ENCODE peak calls at places on chromosomes 4 and X, in ten cellular contexts. G, S, C, E, N, L, M, V, H and T are unnamed samples.

GRCh38 chr4:126604273-126604867 is 1028.4 kb upstream of the INTU start:
- DNase-seq in N (no peak), C (peak), S (no peak), L (peak), E (no peak), H (no peak), V (peak), G (no peak), M (no peak), T (no peak)

GRCh38 chr4:8181844-8182243 is 17.2 kb upstream of the SH3TC1 start:
- DNase-seq in G (no peak), V (no peak), C (no peak), E (no peak), M (no peak), N (no peak), H (no peak), L (no peak), S (no peak), T (no peak)

GRCh38 chr4:135731681-135732080 is 1530.1 kb upstream of the PABPC4L start:
- DNase-seq in N (no peak), C (no peak), E (no peak), S (no peak), G (no peak), L (no peak), M (no peak), V (no peak), H (no peak), T (no peak)

GRCh38 chr4:98720871-98721480 is 62.6 kb upstream of the TSPAN5 start:
- DNase-seq in N (no peak), S (no peak), E (no peak), V (no peak), M (no peak), L (no peak), C (peak), G (no peak), H (no peak), T (no peak)

GRCh38 chr4:186074189-186074588 is 5.2 kb downstream of the TLR3 start:
- DNase-seq in L (no peak), M (no peak), S (no peak), E (no peak), H (no peak), V (no peak), N (no peak), G (no peak), C (no peak), T (no peak)

GRCh38 chr4:6686104-6686787 is 7.4 kb upstream of the S100P start:
- DNase-seq in C (no peak), L (no peak), S (no peak), G (no peak), M (no peak), N (no peak), V (no peak), H (no peak), E (no peak), T (no peak)

GRCh38 chr4:602559-602942 is 22.8 kb upstream of the PDE6B start:
- DNase-seq in M (no peak), E (peak), H (peak), S (peak), L (peak), G (no peak), C (peak), V (no peak), N (no peak), T (peak)

GRCh38 chrX:40008841-40009461 is 88.8 kb downstream of the BCOR start:
- DNase-seq in L (no peak), G (no peak), C (peak), E (no peak), V (no peak), N (no peak), M (no peak), H (peak), S (no peak), T (no peak)

GRCh38 chr4:38562751-38563198 is 101.2 kb upstream of the KLF3 start:
- DNase-seq in N (no peak), H (no peak), G (no peak), L (no peak), S (no peak), M (no peak), V (peak), C (peak), E (no peak), T (no peak)

GRCh38 chr4:105277702-105278101 is 131.0 kb downstream of the TET2 start:
- DNase-seq in G (no peak), S (no peak), V (no peak), L (no peak), E (no peak), N (no peak), C (no peak), H (no peak), M (no peak), T (no peak)

GRCh38 chr4:159487284-159487747 is 384.4 kb downstream of the RAPGEF2 start:
- DNase-seq in C (peak), E (peak), L (peak), V (no peak), M (no peak), G (peak), S (peak), N (no peak), H (peak), T (no peak)

GRCh38 chr4:74056858-74057562 is 18.5 kb upstream of the CXCL3 start:
- DNase-seq in C (peak), L (no peak), M (no peak), G (no peak), H (no peak), N (no peak), E (no peak), S (no peak), V (no peak), T (no peak)

GRCh38 chr4:153146031-153146430 is 58.2 kb upstream of the TRIM2 start:
- DNase-seq in L (no peak), V (no peak), E (no peak), G (no peak), H (no peak), M (no peak), C (no peak), N (no peak), S (no peak), T (no peak)

DNA sequence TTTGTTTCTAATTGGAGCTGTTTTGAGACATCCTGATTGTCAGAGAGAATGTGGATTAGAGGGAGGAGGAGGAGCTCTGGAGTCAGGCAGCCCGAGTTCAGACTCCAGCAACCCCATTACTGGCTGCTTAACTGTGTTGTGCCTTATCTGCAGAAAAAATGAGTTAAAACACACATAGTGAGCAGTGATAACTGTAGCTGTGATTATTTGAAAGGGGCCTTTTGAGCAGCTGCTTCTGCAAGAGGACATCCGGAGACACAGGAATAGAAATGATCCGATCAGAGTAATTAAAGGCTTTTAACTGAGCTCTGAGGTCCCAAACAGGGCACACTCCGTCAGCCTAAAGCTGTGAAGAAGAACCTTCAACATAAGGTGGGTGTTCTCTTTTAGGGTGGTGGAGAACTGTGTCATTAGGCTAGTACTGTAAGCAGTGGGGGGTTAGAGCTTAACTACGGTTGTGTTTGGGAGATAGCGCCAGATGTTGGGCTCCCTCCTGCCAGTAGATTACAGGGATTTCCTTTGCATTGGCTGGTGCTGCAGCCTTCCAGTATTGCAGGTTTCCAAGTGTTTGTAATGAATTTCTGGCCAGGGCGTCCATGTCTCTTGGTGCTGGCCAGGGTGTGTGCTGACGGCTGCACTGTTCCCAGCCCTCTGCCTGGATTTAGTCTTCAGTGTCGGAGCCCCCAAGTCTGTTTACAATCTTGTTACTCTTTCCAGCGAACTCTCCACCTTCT is 24.3 kb downstream of the ADD1 start:
- DNase-seq in H (no peak), N (no peak), M (no peak), G (no peak), E (no peak), S (no peak), L (no peak), V (peak), C (peak), T (no peak)
- H3K4me3 ChIP-seq in H (no peak), N (peak), M (no peak), G (peak), E (no peak), S (peak), L (no peak), V (peak), C (peak), T (no peak)

GRCh38 chr4:80201326-80202151 is 4.2 kb downstream of the PRDM8 start:
- DNase-seq in N (no peak), M (peak), S (no peak), V (peak), C (peak), H (peak), G (no peak), L (no peak), E (peak), T (peak)

GRCh38 chr4:80204433-80204832 is 7.1 kb downstream of the PRDM8 start:
- DNase-seq in C (no peak), S (no peak), N (no peak), H (no peak), E (no peak), G (no peak), M (no peak), L (no peak), V (no peak), T (no peak)

GRCh38 chr4:80202784-80203553 is 5.7 kb downstream of the PRDM8 start:
- DNase-seq in L (no peak), S (no peak), C (peak), H (peak), V (peak), G (no peak), M (no peak), N (no peak), E (peak), T (peak)

GRCh38 chr4:80199947-80200346 is 2.6 kb downstream of the PRDM8 start:
- DNase-seq in L (no peak), S (no peak), N (no peak), C (no peak), V (no peak), E (no peak), H (no peak), M (no peak), G (no peak), T (no peak)

DNA sequence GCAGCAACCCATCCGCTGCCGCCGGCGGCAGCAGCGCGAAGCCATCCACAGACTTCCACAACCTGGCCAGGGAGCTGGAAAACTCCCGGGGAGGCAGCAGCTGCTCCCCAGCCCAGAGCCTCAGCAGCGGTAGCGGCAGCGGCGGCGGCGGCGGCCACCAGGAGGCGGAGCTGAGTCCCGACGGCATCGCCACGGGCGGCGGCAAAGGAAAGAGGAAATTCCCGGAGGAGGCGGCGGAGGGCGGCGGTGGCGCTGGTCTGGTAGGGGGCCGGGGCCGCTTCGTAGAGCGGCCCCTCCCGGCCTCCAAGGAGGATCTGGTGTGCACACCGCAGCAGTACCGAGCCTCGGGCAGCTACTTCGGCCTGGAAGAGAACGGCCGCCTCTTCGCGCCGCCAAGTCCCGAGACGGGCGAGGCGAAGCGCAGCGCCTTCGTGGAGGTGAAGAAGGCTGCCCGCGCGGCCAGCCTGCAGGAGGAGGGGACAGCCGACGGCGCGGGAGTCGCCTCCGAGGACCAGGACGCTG is 4.9 kb downstream of the PRDM8 start:
- DNase-seq in E (peak), S (peak), G (peak), M (peak), N (peak), V (peak), H (peak), L (no peak), C (peak), T (peak)
- H3K27ac ChIP-seq in E (peak), S (peak), G (peak), M (peak), N (peak), V (peak), H (no peak), L (no peak), C (peak), T (peak)

GRCh38 chrX:129958814-129959492 is 23.5 kb upstream of the BCORL1 start:
- DNase-seq in H (no peak), C (no peak), N (no peak), S (no peak), G (no peak), E (no peak), V (no peak), M (no peak), L (no peak), T (no peak)

GRCh38 chrX:129965166-129965565 is 17.3 kb upstream of the BCORL1 start:
- DNase-seq in V (no peak), M (no peak), S (no peak), G (no peak), L (no peak), N (no peak), C (no peak), H (no peak), E (no peak), T (no peak)

GRCh38 chrX:129959493-129959832 is 23.0 kb upstream of the BCORL1 start:
- DNase-seq in G (no peak), S (no peak), V (no peak), N (no peak), E (no peak), M (no peak), H (no peak), C (peak), L (no peak), T (no peak)

GRCh38 chrX:129963729-129964128 is 18.7 kb upstream of the BCORL1 start:
- DNase-seq in N (no peak), M (no peak), S (no peak), C (no peak), H (no peak), G (no peak), E (no peak), L (no peak), V (no peak), T (no peak)

GRCh38 chrX:129961180-129962083 is 21.0 kb upstream of the BCORL1 start:
- DNase-seq in H (peak), G (peak), N (no peak), M (peak), E (peak), S (peak), C (peak), V (no peak), L (no peak), T (peak)
- H3K4me3 ChIP-seq in H (peak), G (no peak), N (peak), M (no peak), E (peak), S (peak), C (no peak), V (peak), L (peak), T (peak)

GRCh38 chr4:154822775-154823174 is 41.7 kb downstream of the RBM46 start:
- DNase-seq in N (no peak), C (peak), H (no peak), L (no peak), V (no peak), G (no peak), M (no peak), E (no peak), S (no peak), T (no peak)
- H3K27ac ChIP-seq in N (no peak), C (peak), H (no peak), L (no peak), V (no peak), G (no peak), M (no peak), E (no peak), S (no peak), T (no peak)

GRCh38 chr4:111788046-111788642 is 357.1 kb upstream of the FAM241A start:
- DNase-seq in M (no peak), V (no peak), C (no peak), N (no peak), E (no peak), H (peak), L (no peak), S (no peak), G (no peak), T (no peak)
- H3K4me3 ChIP-seq in M (no peak), V (no peak), C (no peak), N (no peak), E (no peak), H (peak), L (no peak), S (no peak), G (no peak), T (no peak)